ENCODE peak calls at places on chromosomes 4 and X, in seven cellular contexts. One of them, this sample, is unnamed.

GRCh38 chr4:7988437-7988836 is 48.8 kb upstream of the AFAP1 start:
- DNase-seq in iris pigment epithelial cell: peak
- DNase-seq in ACHN: no peak
- DNase-seq in ascending aorta: no peak
- DNase-seq in spleen: no peak
- DNase-seq in caudate nucleus: no peak
- DNase-seq in OCI-M1: no peak
- DNase-seq in this sample: no peak

GRCh38 chr4:59881632-59882031 is 1318.5 kb upstream of the ADGRL3 start:
- DNase-seq in iris pigment epithelial cell: no peak
- DNase-seq in ACHN: no peak
- DNase-seq in ascending aorta: no peak
- DNase-seq in spleen: no peak
- DNase-seq in caudate nucleus: no peak
- DNase-seq in OCI-M1: no peak
- DNase-seq in this sample: no peak

GRCh38 chr4:56410247-56410646 is 23.0 kb upstream of the AASDH start:
- DNase-seq in iris pigment epithelial cell: peak
- DNase-seq in ACHN: peak
- DNase-seq in ascending aorta: peak
- DNase-seq in spleen: no peak
- DNase-seq in caudate nucleus: peak
- DNase-seq in OCI-M1: peak
- DNase-seq in this sample: no peak

GRCh38 chr4:30262379-30262778 is 457.8 kb upstream of the PCDH7 start:
- DNase-seq in iris pigment epithelial cell: no peak
- DNase-seq in ACHN: no peak
- DNase-seq in ascending aorta: no peak
- DNase-seq in spleen: no peak
- DNase-seq in caudate nucleus: no peak
- DNase-seq in OCI-M1: no peak
- DNase-seq in this sample: no peak

GRCh38 chr4:153731239-153731638 is 28.6 kb downstream of the RNF175 start:
- DNase-seq in iris pigment epithelial cell: peak
- DNase-seq in ACHN: no peak
- DNase-seq in ascending aorta: no peak
- DNase-seq in spleen: no peak
- DNase-seq in caudate nucleus: no peak
- DNase-seq in OCI-M1: no peak
- DNase-seq in this sample: no peak

GRCh38 chr4:38322709-38323108 is 341.3 kb upstream of the KLF3 start:
- DNase-seq in iris pigment epithelial cell: peak
- DNase-seq in ACHN: peak
- DNase-seq in ascending aorta: no peak
- DNase-seq in spleen: no peak
- DNase-seq in caudate nucleus: no peak
- DNase-seq in OCI-M1: no peak
- DNase-seq in this sample: no peak

GRCh38 chrX:26442340-26442739 is 226.4 kb downstream of the MAGEB5 start:
- DNase-seq in iris pigment epithelial cell: peak
- DNase-seq in ACHN: peak
- DNase-seq in ascending aorta: no peak
- DNase-seq in spleen: no peak
- DNase-seq in caudate nucleus: peak
- DNase-seq in OCI-M1: peak
- DNase-seq in this sample: no peak

GRCh38 chr4:7802093-7802726 is 137.5 kb downstream of the AFAP1 start:
- DNase-seq in iris pigment epithelial cell: peak
- DNase-seq in ACHN: peak
- DNase-seq in ascending aorta: peak
- DNase-seq in spleen: peak
- DNase-seq in caudate nucleus: peak
- DNase-seq in OCI-M1: peak
- DNase-seq in this sample: peak

GRCh38 chr4:187541666-187542065 is 453.9 kb upstream of the ZFP42 start:
- DNase-seq in iris pigment epithelial cell: no peak
- DNase-seq in ACHN: no peak
- DNase-seq in ascending aorta: no peak
- DNase-seq in spleen: no peak
- DNase-seq in caudate nucleus: no peak
- DNase-seq in OCI-M1: no peak
- DNase-seq in this sample: no peak